ENCODE peak calls at places on chromosome 11, in eight cellular contexts. U, G, S, T, B, Z, Q and K are unnamed samples.

GRCh38 chr11:12884751-12885318 is 124.3 kb upstream of the RASSF10 start:
- DNase-seq in S (no peak), T (no peak), U (no peak), Z (no peak), Q (no peak), G (no peak), B (no peak), K (no peak)

GRCh38 chr11:75437966-75438659 is 5.1 kb upstream of the KLHL35 start:
- DNase-seq in U (no peak), Z (no peak), G (no peak), Q (no peak), T (no peak), S (no peak), B (peak; percentile 91), K (no peak)

GRCh38 chr11:16817321-16817720 is 78.9 kb downstream of the C11orf58 start:
- DNase-seq in G (no peak), Z (no peak), Q (no peak), S (no peak), B (no peak), U (no peak), T (no peak), K (no peak)

GRCh38 chr11:2174361-2174760 is 2.7 kb upstream of the TH start:
- DNase-seq in S (no peak), T (no peak), B (no peak), G (no peak), U (no peak), Z (no peak), Q (no peak), K (no peak)

GRCh38 chr11:27241316-27242122 is 121.5 kb downstream of the CCDC34 start:
- DNase-seq in T (no peak), S (no peak), Q (no peak), Z (no peak), G (peak; percentile 82), U (no peak), B (peak; percentile 88), K (no peak)

GRCh38 chr11:3126207-3126865 is 38.8 kb downstream of the OSBPL5 start:
- DNase-seq in S (no peak), U (peak; percentile 48), G (no peak), B (peak; percentile 49), Z (peak; percentile 94), Q (no peak), T (peak; percentile 65), K (peak; percentile 84)

GRCh38 chr11:64862914-64863313 is 15.5 kb downstream of the EHD1 start:
- DNase-seq in Z (no peak), Q (no peak), B (no peak), T (no peak), G (peak; percentile 64), U (no peak), S (no peak), K (no peak)

GRCh38 chr11:13012037-13012693 is 3.0 kb downstream of the RASSF10 start:
- DNase-seq in Q (no peak), T (no peak), Z (peak; percentile 50), G (no peak), B (no peak), U (no peak), S (no peak), K (no peak)

GRCh38 chr11:19241260-19242183 is 777 bp upstream of the E2F8 start:
- DNase-seq in B (peak; percentile 90), S (peak; percentile 81), Q (peak; percentile 67), T (peak; percentile 61), G (peak; percentile 53), Z (peak; percentile 80), U (no peak), K (peak; percentile 67)

GRCh38 chr11:69799582-69799981 is 19.6 kb downstream of the FGF3 start:
- DNase-seq in T (no peak), U (no peak), Q (peak; percentile 45), Z (peak; percentile 23), S (peak; percentile 78), B (peak; percentile 91), G (peak; percentile 65), K (no peak)

GRCh38 chr11:118180300-118180703 is 3.9 kb upstream of the SCN2B start:
- DNase-seq in Z (no peak), Q (no peak), B (no peak), S (no peak), T (no peak), U (peak; percentile 47), G (no peak), K (no peak)
- H3K4me3 ChIP-seq in Z (no peak overlapping the region), Q (no peak overlapping the region), B (no peak overlapping the region), S (no peak overlapping the region), T (peak overlapping the region; percentile 27), U (no peak overlapping the region), G (no peak overlapping the region), K (no peak overlapping the region)

DNA sequence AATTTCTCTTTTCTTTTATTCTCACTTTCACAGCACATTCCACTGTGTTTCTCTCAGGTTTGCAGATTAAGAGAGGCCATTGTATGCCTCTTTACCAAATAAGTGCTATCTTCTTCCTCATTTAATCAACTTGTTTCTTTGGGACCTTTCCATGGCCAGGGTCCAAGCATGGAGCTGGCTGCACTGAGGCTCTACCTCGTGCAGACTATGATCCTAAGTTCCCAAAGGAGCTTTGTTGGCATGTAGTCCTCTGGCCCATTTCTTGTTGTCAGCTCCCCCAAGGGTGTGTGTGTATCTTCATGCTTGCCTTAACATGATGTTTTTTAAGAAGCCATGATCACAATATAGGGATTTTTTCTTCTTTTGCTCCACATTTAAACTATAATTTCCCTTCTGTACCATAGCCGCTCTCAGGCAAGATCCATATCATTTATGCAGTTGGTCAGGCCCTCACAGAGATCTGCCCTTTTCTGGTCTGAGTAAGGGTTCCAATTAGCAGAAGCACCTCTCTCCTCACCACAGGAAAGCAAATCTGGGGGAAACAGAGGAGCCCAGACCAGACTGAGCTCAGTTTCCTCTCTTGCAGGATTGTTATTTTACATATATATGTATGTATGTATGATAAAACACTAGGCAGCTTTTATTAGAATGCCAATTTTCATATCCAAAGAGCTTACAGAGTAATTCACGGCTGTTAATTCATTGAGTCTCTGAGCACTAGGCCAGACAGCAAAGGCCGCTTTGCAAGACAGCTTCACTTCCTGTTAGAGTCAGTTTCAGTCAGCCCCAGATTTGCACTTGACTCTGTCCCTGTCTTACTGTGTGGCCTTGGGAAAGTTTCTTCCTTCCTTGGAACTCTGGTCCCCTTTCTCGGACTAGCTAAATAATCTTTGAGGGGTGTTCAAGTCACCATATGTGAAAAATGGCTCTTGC is 34.3 kb downstream of the CYB5R2 start:
- DNase-seq in U (no peak), T (no peak), S (no peak), G (no peak), Z (no peak), Q (no peak), B (no peak), K (no peak)
- H3K27ac ChIP-seq in U (no peak overlapping the region), T (peak overlapping the region; percentile 27), S (no peak overlapping the region), G (no peak overlapping the region), Z (peak overlapping the region; percentile 67), Q (no peak overlapping the region), B (no peak overlapping the region), K (no peak overlapping the region)

GRCh38 chr11:77547863-77548551 is 41.7 kb upstream of the AQP11 start:
- DNase-seq in Q (peak; percentile 57), G (peak; percentile 8), Z (peak; percentile 65), U (peak; percentile 59), S (peak; percentile 31), T (no peak), B (peak; percentile 78), K (no peak)
- H3K4me1 ChIP-seq in Q (no peaks in the 10 kb centered on the region), G (no peaks in the 10 kb centered on the region), Z (no peaks in the 10 kb centered on the region), U (peaks cover 2% of the 10 kb centered on the region), S (no peaks in the 10 kb centered on the region), T (peaks cover 6% of the 10 kb centered on the region), B (no peaks in the 10 kb centered on the region), K (peaks cover 3% of the 10 kb centered on the region)

DNA sequence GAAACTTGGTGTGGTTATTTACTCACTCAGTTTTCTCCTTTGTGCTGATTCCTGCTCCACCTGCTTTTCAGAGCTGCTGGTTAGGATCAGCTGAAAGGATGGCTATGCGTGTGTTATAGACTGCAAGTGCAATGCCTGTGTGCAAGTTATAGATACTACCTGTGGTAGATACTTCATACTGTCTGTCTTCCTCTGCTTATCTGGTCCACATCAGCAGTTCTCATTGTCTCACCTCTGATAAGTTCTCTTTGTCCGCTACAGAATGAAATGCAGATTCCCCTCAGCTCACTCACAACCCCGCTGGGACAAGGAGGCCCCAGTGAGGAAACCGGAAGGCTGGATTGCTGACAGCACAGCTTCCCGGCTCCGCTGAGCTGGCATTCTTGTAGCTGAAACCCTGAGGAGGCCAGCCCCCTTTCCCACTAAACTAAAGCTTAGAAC is 37.5 kb upstream of the LYVE1 start:
- DNase-seq in T (peak; percentile 78), B (peak; percentile 81), Z (peak; percentile 34), Q (no peak), U (peak; percentile 79), G (peak; percentile 37), S (no peak), K (peak; percentile 59)
- H3K4me3 ChIP-seq in T (no peak overlapping the region), B (peak overlapping the region; percentile 2), Z (no peak overlapping the region), Q (no peak overlapping the region), U (no peak overlapping the region), G (no peak overlapping the region), S (no peak overlapping the region), K (no peak overlapping the region)